ENCODE peak calls at places on chromosomes 16 and 17, in four cellular contexts. P is mucosa of gallbladder, V is Kasumi-1, B is LoVo. T is an unnamed sample.

GRCh38 chr16:22198547-22199293 is 7.4 kb upstream of the EEF2K start:
- DNase-seq in P (no peak), V (no peak), B (no peak), T (no peak)

GRCh38 chr17:66855204-66855603 is 20.3 kb downstream of the CACNG5 start:
- DNase-seq in P (no peak), V (no peak), B (no peak), T (no peak)

GRCh38 chr17:45197555-45198334 is 23.9 kb upstream of the FMNL1 start:
- DNase-seq in P (peak; percentile 89), V (peak; percentile 80), B (peak; percentile 93), T (peak; percentile 96)

GRCh38 chr17:54956802-54957201 is 11.7 kb downstream of the COX11 start:
- DNase-seq in P (no peak), V (no peak), B (no peak), T (no peak)

GRCh38 chr16:68093816-68094613 is 8.8 kb downstream of the NFATC3 start:
- DNase-seq in P (no peak), V (peak; percentile 70), B (no peak), T (no peak)

GRCh38 chr16:67847064-67847861 is at the start of gene CENPT:
- DNase-seq in P (no peak), V (peak; percentile 41), B (peak; percentile 69), T (no peak)

GRCh38 chr17:37176683-37177082 is 199.1 kb upstream of the C17orf78 start:
- DNase-seq in P (no peak), V (no peak), B (no peak), T (no peak)

GRCh38 chr17:75753514-75754377 is 11.2 kb downstream of the GALK1 start:
- DNase-seq in P (peak; percentile 54), V (peak; percentile 83), B (no peak), T (no peak)

GRCh38 chr16:30876867-30877266 is 17.0 kb downstream of the BCL7C start:
- DNase-seq in P (no peak), V (no peak), B (no peak), T (no peak)

GRCh38 chr17:78337244-78338109 is 22.4 kb downstream of the SOCS3 start:
- DNase-seq in P (no peak), V (peak; percentile 65), B (no peak), T (no peak)

GRCh38 chr17:65678534-65678933 is 117.1 kb upstream of the AXIN2 start:
- DNase-seq in P (no peak), V (no peak), B (no peak), T (no peak)

GRCh38 chr16:68283346-68283745 is 19.0 kb downstream of the SLC7A6 start:
- DNase-seq in P (no peak), V (peak; percentile 31), B (no peak), T (no peak)

GRCh38 chr16:66701516-66701915 is 5.0 kb upstream of the CMTM4 start:
- DNase-seq in P (no peak), V (no peak), B (no peak), T (no peak)

GRCh38 chr16:3457434-3458252 is 14.2 kb downstream of the NAA60 start:
- DNase-seq in P (peak; percentile 86), V (peak; percentile 42), B (peak; percentile 91), T (peak; percentile 90)

GRCh38 chr16:86337581-86338402 is 172.5 kb upstream of the FOXF1 start:
- DNase-seq in P (no peak), V (no peak), B (no peak), T (no peak)

GRCh38 chr16:27429981-27430441 is 28.0 kb downstream of the IL21R start:
- DNase-seq in P (peak; percentile 6), V (no peak), B (no peak), T (no peak)

GRCh38 chr17:17116406-17116805 is 74.1 kb downstream of the MPRIP start:
- DNase-seq in P (no peak), V (no peak), B (no peak), T (no peak)

GRCh38 chr17:41442772-41443171 is 2.0 kb upstream of the KRT38 start:
- DNase-seq in P (no peak), V (no peak), B (no peak), T (no peak)

GRCh38 chr17:58270476-58271290 is 10.1 kb downstream of the MPO start:
- DNase-seq in P (no peak), V (no peak), B (no peak), T (no peak)

GRCh38 chr17:44464037-44464436 is 39.2 kb downstream of the GPATCH8 start:
- DNase-seq in P (no peak), V (no peak), B (no peak), T (no peak)

GRCh38 chr16:46555981-46556380 is 65.2 kb downstream of the SHCBP1 start:
- DNase-seq in P (no peak), V (no peak), B (no peak), T (no peak)

T was measured in ascending aorta.